ENCODE peak calls at places on chromosome 14, in four cellular contexts. F, P, L and N are unnamed samples.

GRCh38 chr14:80419339-80419738 is 208.0 kb upstream of the DIO2 start:
- DNase-seq in P (no peak), L (no peak), F (no peak), N (no peak)

GRCh38 chr14:103880334-103880985 is 33.1 kb upstream of the PPP1R13B start:
- DNase-seq in F (no peak), P (peak), L (no peak), N (no peak)

GRCh38 chr14:92408186-92408585 is 85.2 kb downstream of the SLC24A4 start:
- DNase-seq in F (no peak), L (peak), P (peak), N (no peak)

GRCh38 chr14:89093083-89093482 is 268.6 kb downstream of the TTC8 start:
- DNase-seq in F (no peak), L (no peak), P (peak), N (no peak)

GRCh38 chr14:99232406-99233214 is 39.4 kb downstream of the BCL11B start:
- DNase-seq in L (no peak), P (no peak), F (no peak), N (no peak)

GRCh38 chr14:19800282-19801117 is 3.1 kb upstream of the OR4N2 start:
- DNase-seq in L (no peak), F (no peak), P (no peak), N (no peak)

GRCh38 chr14:105413542-105413886 is 6.1 kb upstream of the MTA1 start:
- DNase-seq in L (no peak), F (no peak), P (no peak), N (no peak)

GRCh38 chr14:68563256-68564131 is 229.4 kb downstream of the ZFP36L1 start:
- DNase-seq in F (no peak), P (peak), L (no peak), N (no peak)

GRCh38 chr14:93285048-93285447 is 47.8 kb downstream of the BTBD7 start:
- DNase-seq in L (no peak), P (peak), F (no peak), N (no peak)

GRCh38 chr14:22561661-22562579 is 27.1 kb downstream of the DAD1 start:
- DNase-seq in F (no peak), P (no peak), L (peak), N (no peak)

GRCh38 chr14:54193871-54194270 is 202.9 kb upstream of the CDKN3 start:
- DNase-seq in L (peak), F (no peak), P (no peak), N (no peak)

GRCh38 chr14:85558505-85558904 is 28.6 kb downstream of the FLRT2 start:
- DNase-seq in P (no peak), F (no peak), L (no peak), N (no peak)

GRCh38 chr14:70254476-70254961 is 65.8 kb upstream of the SLC8A3 start:
- DNase-seq in P (peak), F (peak), L (peak), N (no peak)

GRCh38 chr14:68703093-68703492 is 89.8 kb downstream of the ZFP36L1 start:
- DNase-seq in L (no peak), F (no peak), P (peak), N (no peak)

GRCh38 chr14:105858676-105859025 is 332.3 kb downstream of the TMEM121 start:
- DNase-seq in P (no peak), F (no peak), L (no peak), N (no peak)

GRCh38 chr14:70257526-70257925 is 68.8 kb upstream of the SLC8A3 start:
- DNase-seq in P (no peak), F (peak), L (peak), N (peak)

GRCh38 chr14:69247691-69248440 is 12.1 kb upstream of the GALNT16 start:
- DNase-seq in L (no peak), F (no peak), P (peak), N (no peak)

GRCh38 chr14:102505775-102506598 is 3.6 kb downstream of the ANKRD9 start:
- DNase-seq in P (no peak), L (no peak), F (no peak), N (no peak)

GRCh38 chr14:35400707-35401421 is 3.7 kb downstream of the NFKBIA start:
- DNase-seq in L (no peak), P (no peak), F (no peak), N (no peak)

GRCh38 chr14:45252356-45253069 is 489 bp downstream of the MIS18BP1 start:
- DNase-seq in P (peak), F (no peak), L (peak), N (no peak)

GRCh38 chr14:105470812-105471771 is 3.5 kb upstream of the CRIP2 start:
- DNase-seq in F (peak), P (no peak), L (peak), N (no peak)

GRCh38 chr14:72902802-72903530 is 9.1 kb upstream of the DPF3 start:
- DNase-seq in L (no peak), P (no peak), F (no peak), N (no peak)

GRCh38 chr14:67879026-67879425 is 59.4 kb downstream of the RAD51B start:
- DNase-seq in P (no peak), L (no peak), F (no peak), N (no peak)

GRCh38 chr14:71905860-71906259 is 26.4 kb upstream of the RGS6 start:
- DNase-seq in P (no peak), L (no peak), F (no peak), N (no peak)

GRCh38 chr14:73455294-73455693 is 3.1 kb downstream of the NUMB start:
- DNase-seq in P (no peak), L (no peak), F (no peak), N (no peak)

GRCh38 chr14:74963705-74964271 is 8.4 kb upstream of the PGF start:
- DNase-seq in L (no peak), F (no peak), P (peak), N (no peak)

GRCh38 chr14:63781686-63782085 is 53.8 kb upstream of the SGPP1 start:
- DNase-seq in L (no peak), F (no peak), P (no peak), N (no peak)

DNA sequence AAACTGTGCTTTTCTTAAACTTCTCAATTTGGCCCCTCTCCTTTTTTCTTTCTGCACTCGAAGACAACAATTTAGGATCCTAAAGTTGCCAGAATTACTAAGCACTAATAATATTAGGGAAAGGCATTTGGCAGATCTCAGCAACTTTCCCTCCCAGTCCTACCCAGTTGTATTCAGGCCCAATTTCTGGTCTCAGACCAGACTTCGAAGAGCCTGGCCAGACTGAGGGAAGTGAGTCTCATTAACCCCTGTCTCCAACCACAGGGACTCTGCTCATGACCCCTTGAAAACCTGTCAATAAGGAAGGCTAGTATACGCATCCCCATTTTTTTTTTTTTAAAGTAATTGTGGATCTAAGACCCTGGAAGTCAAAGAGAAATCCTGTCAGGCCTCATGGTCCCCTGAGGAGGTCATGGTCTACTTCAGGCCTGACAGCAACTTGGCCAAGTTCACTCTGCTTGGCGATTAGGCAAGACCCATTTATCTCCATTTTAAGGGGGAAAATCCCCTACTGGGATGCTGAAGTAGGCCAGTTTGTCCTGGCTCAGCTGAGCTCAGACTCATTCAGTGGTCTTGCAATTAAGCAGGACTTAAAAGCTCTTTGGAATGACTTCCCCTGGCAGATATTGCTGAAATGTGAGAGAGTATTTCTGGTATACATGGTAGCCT is 521.0 kb downstream of the FUT8 start:
- DNase-seq in F (no peak), P (no peak), L (no peak), N (no peak)
- H4K5ac ChIP-seq in F (no peak), P (no peak), L (no peak), N (no peak)

DNA sequence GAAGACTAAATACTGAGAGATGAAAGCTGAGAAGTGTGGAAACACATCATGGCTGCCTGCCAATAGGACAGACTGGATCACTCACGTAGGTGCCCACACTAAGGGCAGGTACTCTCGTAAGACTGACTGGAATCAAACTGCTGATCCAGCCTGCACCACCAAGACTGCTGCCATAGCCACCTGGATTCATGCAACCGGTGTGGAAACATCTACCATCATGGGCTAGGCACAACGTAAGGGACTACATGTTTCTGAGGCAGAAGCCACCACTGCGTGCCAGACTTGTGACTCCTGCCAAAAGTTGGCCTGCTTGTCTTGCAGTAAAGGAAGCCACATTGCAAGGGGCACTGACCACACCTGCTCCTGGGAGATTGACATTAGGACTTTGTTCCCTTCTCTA is 3.8 kb downstream of the POMT2 start:
- DNase-seq in P (no peak), F (no peak), L (no peak), N (no peak)
- H4K5ac ChIP-seq in P (no peak), F (no peak), L (no peak), N (no peak)

GRCh38 chr14:94644102-94644535 is 31.9 kb downstream of the SERPINA3 start:
- DNase-seq in P (no peak), F (no peak), L (no peak), N (no peak)

GRCh38 chr14:94643316-94644101 is 31.3 kb downstream of the SERPINA3 start:
- DNase-seq in F (no peak), L (no peak), P (no peak), N (no peak)

GRCh38 chr14:94638961-94639817 is 27.0 kb downstream of the SERPINA3 start:
- DNase-seq in F (no peak), L (no peak), P (no peak), N (no peak)

GRCh38 chr14:94640721-94641631 is 28.8 kb downstream of the SERPINA3 start:
- DNase-seq in L (peak), P (no peak), F (no peak), N (no peak)

GRCh38 chr14:94641632-94641955 is 29.4 kb downstream of the SERPINA3 start:
- DNase-seq in F (no peak), L (no peak), P (no peak), N (no peak)
- H4K5ac ChIP-seq in F (no peak), L (no peak), P (no peak), N (no peak)

DNA sequence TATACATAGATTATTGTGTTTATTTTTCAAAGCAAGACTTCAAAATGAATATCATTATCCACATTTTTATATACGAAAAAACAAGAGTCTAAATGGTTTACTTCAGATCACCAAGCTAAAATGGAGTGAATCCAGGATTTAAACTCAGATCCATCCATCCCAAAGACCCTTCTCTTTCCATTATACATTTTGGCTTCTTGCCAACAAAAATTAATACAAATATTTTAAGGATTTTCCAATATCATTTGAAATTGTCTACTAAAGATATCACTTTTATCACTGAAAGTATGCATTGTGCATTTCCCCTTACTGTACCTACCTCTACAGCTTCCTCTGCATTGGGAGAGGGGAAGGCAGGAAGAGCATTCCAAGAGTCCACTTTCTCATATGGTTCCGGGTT is 541.2 kb downstream of the RPS29 start:
- DNase-seq in P (no peak), L (no peak), F (no peak), N (no peak)
- H4K5ac ChIP-seq in P (no peak), L (no peak), F (no peak), N (no peak)